ENCODE peak calls at places on chromosomes 6 and 20, in seven cellular contexts. One of them, this sample, is unnamed.
A peak's percentile ranks its signal among the peaks of the same experiment; 100 is the strongest.

GRCh38 chr6:42618686-42619085 is 54.9 kb downstream of the UBR2 start:
- DNase-seq in H1: no peak
- DNase-seq in SK-N-SH: no peak
- DNase-seq in GM12878: no peak
- DNase-seq in GM12892: no peak
- DNase-seq in K562: no peak
- DNase-seq in HepG2: no peak
- DNase-seq in this sample: no peak

GRCh38 chr20:36929290-36929689 is 22.2 kb downstream of the SAMHD1 start:
- DNase-seq in H1: no peak
- DNase-seq in SK-N-SH: no peak
- DNase-seq in GM12878: no peak
- DNase-seq in GM12892: no peak
- DNase-seq in K562: no peak
- DNase-seq in HepG2: no peak
- DNase-seq in this sample: no peak

GRCh38 chr6:14025160-14025559 is 92.4 kb upstream of the CD83 start:
- DNase-seq in H1: no peak
- DNase-seq in SK-N-SH: no peak
- DNase-seq in GM12878: no peak
- DNase-seq in GM12892: no peak
- DNase-seq in K562: no peak
- DNase-seq in HepG2: no peak
- DNase-seq in this sample: no peak

GRCh38 chr6:89927788-89928565 is 33.7 kb downstream of the GJA10 start:
- DNase-seq in H1: peak; percentile 8
- DNase-seq in SK-N-SH: no peak
- DNase-seq in GM12878: no peak
- DNase-seq in GM12892: no peak
- DNase-seq in K562: no peak
- DNase-seq in HepG2: no peak
- DNase-seq in this sample: no peak

GRCh38 chr6:52253494-52253893 is 9.2 kb upstream of the IL17F start:
- DNase-seq in H1: no peak
- DNase-seq in SK-N-SH: no peak
- DNase-seq in GM12878: no peak
- DNase-seq in GM12892: no peak
- DNase-seq in K562: no peak
- DNase-seq in HepG2: no peak
- DNase-seq in this sample: no peak

GRCh38 chr6:112429226-112429625 is 82.1 kb downstream of the RFPL4B start:
- DNase-seq in H1: no peak
- DNase-seq in SK-N-SH: no peak
- DNase-seq in GM12878: no peak
- DNase-seq in GM12892: no peak
- DNase-seq in K562: peak; percentile 1
- DNase-seq in HepG2: no peak
- DNase-seq in this sample: no peak

GRCh38 chr6:71412559-71412958 is 123.9 kb downstream of the OGFRL1 start:
- DNase-seq in H1: no peak
- DNase-seq in SK-N-SH: no peak
- DNase-seq in GM12878: no peak
- DNase-seq in GM12892: no peak
- DNase-seq in K562: no peak
- DNase-seq in HepG2: no peak
- DNase-seq in this sample: no peak

GRCh38 chr6:106186714-106187113 is 100.6 kb downstream of the PRDM1 start:
- DNase-seq in H1: no peak
- DNase-seq in SK-N-SH: no peak
- DNase-seq in GM12878: no peak
- DNase-seq in GM12892: no peak
- DNase-seq in K562: no peak
- DNase-seq in HepG2: no peak
- DNase-seq in this sample: no peak

GRCh38 chr20:58649288-58650180 is 1.5 kb upstream of the STX16 start:
- DNase-seq in H1: peak; percentile 56
- DNase-seq in SK-N-SH: no peak
- DNase-seq in GM12878: no peak
- DNase-seq in GM12892: no peak
- DNase-seq in K562: no peak
- DNase-seq in HepG2: no peak
- DNase-seq in this sample: no peak

GRCh38 chr20:50540620-50541605 is 30.7 kb downstream of the PTPN1 start:
- DNase-seq in H1: no peak
- DNase-seq in SK-N-SH: no peak
- DNase-seq in GM12878: no peak
- DNase-seq in GM12892: no peak
- DNase-seq in K562: no peak
- DNase-seq in HepG2: peak; percentile 18
- DNase-seq in this sample: no peak

GRCh38 chr20:40654876-40655275 is 34.2 kb downstream of the MAFB start:
- DNase-seq in H1: no peak
- DNase-seq in SK-N-SH: no peak
- DNase-seq in GM12878: no peak
- DNase-seq in GM12892: no peak
- DNase-seq in K562: no peak
- DNase-seq in HepG2: no peak
- DNase-seq in this sample: no peak

GRCh38 chr6:1612386-1612893 is 2.7 kb downstream of the FOXC1 start:
- DNase-seq in H1: no peak
- DNase-seq in SK-N-SH: no peak
- DNase-seq in GM12878: no peak
- DNase-seq in GM12892: no peak
- DNase-seq in K562: no peak
- DNase-seq in HepG2: no peak
- DNase-seq in this sample: no peak

GRCh38 chr6:89315199-89315598 is at the start of gene GABRR2:
- DNase-seq in H1: no peak
- DNase-seq in SK-N-SH: no peak
- DNase-seq in GM12878: no peak
- DNase-seq in GM12892: no peak
- DNase-seq in K562: no peak
- DNase-seq in HepG2: no peak
- DNase-seq in this sample: no peak

GRCh38 chr6:163543311-163543710 is 128.8 kb downstream of the QKI start:
- DNase-seq in H1: no peak
- DNase-seq in SK-N-SH: no peak
- DNase-seq in GM12878: no peak
- DNase-seq in GM12892: no peak
- DNase-seq in K562: no peak
- DNase-seq in HepG2: no peak
- DNase-seq in this sample: no peak

GRCh38 chr6:148980234-148980633 is 233.4 kb downstream of the UST start:
- DNase-seq in H1: no peak
- DNase-seq in SK-N-SH: no peak
- DNase-seq in GM12878: no peak
- DNase-seq in GM12892: no peak
- DNase-seq in K562: no peak
- DNase-seq in HepG2: no peak
- DNase-seq in this sample: no peak

GRCh38 chr6:111727798-111728197 is 122.1 kb upstream of the TRAF3IP2 start:
- DNase-seq in H1: no peak
- DNase-seq in SK-N-SH: peak; percentile 15
- DNase-seq in GM12878: no peak
- DNase-seq in GM12892: no peak
- DNase-seq in K562: peak; percentile 21
- DNase-seq in HepG2: no peak
- DNase-seq in this sample: no peak

GRCh38 chr6:14804444-14805210 is 441.2 kb upstream of the JARID2 start:
- DNase-seq in H1: no peak
- DNase-seq in SK-N-SH: peak; percentile 71
- DNase-seq in GM12878: no peak
- DNase-seq in GM12892: no peak
- DNase-seq in K562: peak; percentile 42
- DNase-seq in HepG2: peak; percentile 54
- DNase-seq in this sample: no peak

GRCh38 chr20:61885759-61886715 is 179.6 kb downstream of the TAF4 start:
- DNase-seq in H1: no peak
- DNase-seq in SK-N-SH: no peak
- DNase-seq in GM12878: no peak
- DNase-seq in GM12892: no peak
- DNase-seq in K562: no peak
- DNase-seq in HepG2: no peak
- DNase-seq in this sample: no peak

GRCh38 chr6:116392158-116393032 is 21.6 kb downstream of the DSE start:
- DNase-seq in H1: no peak
- DNase-seq in SK-N-SH: no peak
- DNase-seq in GM12878: no peak
- DNase-seq in GM12892: no peak
- DNase-seq in K562: no peak
- DNase-seq in HepG2: no peak
- DNase-seq in this sample: no peak

GRCh38 chr6:11392778-11393507 is 144.6 kb upstream of the TMEM170B start:
- DNase-seq in H1: no peak
- DNase-seq in SK-N-SH: peak; percentile 79
- DNase-seq in GM12878: no peak
- DNase-seq in GM12892: no peak
- DNase-seq in K562: peak; percentile 32
- DNase-seq in HepG2: peak; percentile 100
- DNase-seq in this sample: no peak

GRCh38 chr6:99905209-99906106 is 88.6 kb downstream of the MCHR2 start:
- DNase-seq in H1: no peak
- DNase-seq in SK-N-SH: peak; percentile 24
- DNase-seq in GM12878: no peak
- DNase-seq in GM12892: no peak
- DNase-seq in K562: peak; percentile 41
- DNase-seq in HepG2: peak; percentile 46
- DNase-seq in this sample: no peak

GRCh38 chr6:144149894-144150672 is at the start of gene STX11:
- DNase-seq in H1: peak; percentile 80
- DNase-seq in SK-N-SH: peak; percentile 62
- DNase-seq in GM12878: peak; percentile 57
- DNase-seq in GM12892: peak; percentile 58
- DNase-seq in K562: peak; percentile 89
- DNase-seq in HepG2: no peak
- DNase-seq in this sample: peak; percentile 64

GRCh38 chr20:44619294-44619693 is 32.2 kb downstream of the ADA start:
- DNase-seq in H1: no peak
- DNase-seq in SK-N-SH: no peak
- DNase-seq in GM12878: no peak
- DNase-seq in GM12892: no peak
- DNase-seq in K562: no peak
- DNase-seq in HepG2: no peak
- DNase-seq in this sample: no peak

GRCh38 chr6:25253371-25253770 is 25.8 kb upstream of the CARMIL1 start:
- DNase-seq in H1: no peak
- DNase-seq in SK-N-SH: no peak
- DNase-seq in GM12878: no peak
- DNase-seq in GM12892: no peak
- DNase-seq in K562: no peak
- DNase-seq in HepG2: no peak
- DNase-seq in this sample: no peak

GRCh38 chr20:61841551-61841950 is 224.1 kb downstream of the TAF4 start:
- DNase-seq in H1: no peak
- DNase-seq in SK-N-SH: no peak
- DNase-seq in GM12878: no peak
- DNase-seq in GM12892: no peak
- DNase-seq in K562: no peak
- DNase-seq in HepG2: no peak
- DNase-seq in this sample: no peak

GRCh38 chr20:53642196-53643030 is 48.8 kb upstream of the ZNF217 start:
- DNase-seq in H1: no peak
- DNase-seq in SK-N-SH: no peak
- DNase-seq in GM12878: no peak
- DNase-seq in GM12892: no peak
- DNase-seq in K562: peak; percentile 87
- DNase-seq in HepG2: peak; percentile 99
- DNase-seq in this sample: no peak

GRCh38 chr6:140275725-140276124 is 901.3 kb upstream of the CITED2 start:
- DNase-seq in H1: no peak
- DNase-seq in SK-N-SH: no peak
- DNase-seq in GM12878: no peak
- DNase-seq in GM12892: no peak
- DNase-seq in K562: no peak
- DNase-seq in HepG2: no peak
- DNase-seq in this sample: no peak

GRCh38 chr6:105515054-105515453 is 112.2 kb upstream of the PREP start:
- DNase-seq in H1: no peak
- DNase-seq in SK-N-SH: no peak
- DNase-seq in GM12878: no peak
- DNase-seq in GM12892: no peak
- DNase-seq in K562: no peak
- DNase-seq in HepG2: no peak
- DNase-seq in this sample: no peak

GRCh38 chr20:37984018-37984785 is 49.1 kb downstream of the TTI1 start:
- DNase-seq in H1: no peak
- DNase-seq in SK-N-SH: peak; percentile 49
- DNase-seq in GM12878: no peak
- DNase-seq in GM12892: no peak
- DNase-seq in K562: no peak
- DNase-seq in HepG2: peak; percentile 92
- DNase-seq in this sample: no peak

GRCh38 chr6:75196051-75196743 is 9.7 kb downstream of the COL12A1 start:
- DNase-seq in H1: no peak
- DNase-seq in SK-N-SH: no peak
- DNase-seq in GM12878: no peak
- DNase-seq in GM12892: no peak
- DNase-seq in K562: no peak
- DNase-seq in HepG2: no peak
- DNase-seq in this sample: no peak
- TF ChIP-seq TAF1 in H1: no peak
- TF ChIP-seq TAF1 in SK-N-SH: no peak
- TF ChIP-seq TAF1 in GM12878: no peak
- TF ChIP-seq TAF1 in GM12892: no peak
- TF ChIP-seq TAF1 in K562: no peak
- TF ChIP-seq TAF1 in HepG2: no peak
- TF ChIP-seq TAF1 in this sample: no peak

GRCh38 chr20:34824861-34825529 is 456 bp downstream of the NCOA6 start:
- DNase-seq in H1: peak; percentile 87
- DNase-seq in SK-N-SH: peak; percentile 91
- DNase-seq in GM12878: no peak
- DNase-seq in GM12892: peak; percentile 54
- DNase-seq in K562: peak; percentile 82
- DNase-seq in HepG2: peak; percentile 54
- DNase-seq in this sample: peak; percentile 65
- TF ChIP-seq TAF1 in H1: peak; percentile 83
- TF ChIP-seq TAF1 in SK-N-SH: peak; percentile 45
- TF ChIP-seq TAF1 in GM12878: peak; percentile 79
- TF ChIP-seq TAF1 in GM12892: peak; percentile 76
- TF ChIP-seq TAF1 in K562: peak; percentile 86
- TF ChIP-seq TAF1 in HepG2: peak; percentile 50
- TF ChIP-seq TAF1 in this sample: peak; percentile 71

DNA sequence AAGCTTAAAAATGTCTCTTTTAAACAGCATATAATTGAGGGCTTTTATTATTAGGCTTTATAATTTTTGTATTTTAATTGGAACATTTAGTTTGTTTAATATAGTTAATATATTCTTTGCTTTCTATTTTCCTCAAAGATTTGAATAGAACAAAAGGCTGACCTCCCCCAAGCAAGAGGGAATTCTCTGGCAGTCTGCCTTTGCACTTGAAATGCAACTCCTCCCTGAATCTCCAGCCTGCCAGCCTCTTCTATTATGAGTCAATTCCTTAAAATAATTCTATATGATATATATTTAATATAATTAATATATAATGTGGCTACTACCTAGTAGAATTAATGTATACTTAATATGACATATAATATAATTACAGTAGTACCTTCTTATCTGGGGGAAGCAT is 69.2 kb downstream of the PTPRA start:
- DNase-seq in H1: no peak
- DNase-seq in SK-N-SH: no peak
- DNase-seq in GM12878: no peak
- DNase-seq in GM12892: no peak
- DNase-seq in K562: no peak
- DNase-seq in HepG2: no peak
- DNase-seq in this sample: no peak
- TF ChIP-seq TAF1 in H1: no peak
- TF ChIP-seq TAF1 in SK-N-SH: no peak
- TF ChIP-seq TAF1 in GM12878: no peak
- TF ChIP-seq TAF1 in GM12892: no peak
- TF ChIP-seq TAF1 in K562: no peak
- TF ChIP-seq TAF1 in HepG2: no peak
- TF ChIP-seq TAF1 in this sample: no peak

GRCh38 chr6:101826678-101827077 is 433.2 kb downstream of the GRIK2 start:
- DNase-seq in H1: no peak
- DNase-seq in SK-N-SH: no peak
- DNase-seq in GM12878: no peak
- DNase-seq in GM12892: no peak
- DNase-seq in K562: no peak
- DNase-seq in HepG2: no peak
- DNase-seq in this sample: no peak
- TF ChIP-seq TAF1 in H1: no peak
- TF ChIP-seq TAF1 in SK-N-SH: no peak
- TF ChIP-seq TAF1 in GM12878: no peak
- TF ChIP-seq TAF1 in GM12892: no peak
- TF ChIP-seq TAF1 in K562: no peak
- TF ChIP-seq TAF1 in HepG2: no peak
- TF ChIP-seq TAF1 in this sample: no peak

This sample was measured in GM12891.